ENCODE peak calls at places on chromosomes 1 and 21, in six cellular contexts. A is SJSA1, Z is A172, R is GF-D8, Y is HL-60, I is stomach. K is an unnamed sample.

GRCh38 chr1:98704474-98704873 is 43.0 kb downstream of the SNX7 start:
- DNase-seq in Y (no peak), R (no peak), A (peak), Z (no peak), I (no peak), K (no peak)

GRCh38 chr1:202661136-202661845 is 49.0 kb downstream of the SYT2 start:
- DNase-seq in A (no peak), I (no peak), Z (peak), Y (peak), R (no peak), K (no peak)

GRCh38 chr1:43978264-43978550 is 803 bp upstream of the B4GALT2 start:
- DNase-seq in A (no peak), Z (no peak), Y (peak), I (no peak), R (no peak), K (no peak)

GRCh38 chr1:232139444-232139843 is 490.5 kb downstream of the SIPA1L2 start:
- DNase-seq in I (no peak), R (no peak), Y (no peak), Z (no peak), A (no peak), K (no peak)

GRCh38 chr1:84998642-84999280 is 1.8 kb upstream of the MCOLN2 start:
- DNase-seq in Y (peak), I (peak), R (no peak), Z (no peak), A (no peak), K (no peak)

GRCh38 chr21:46597031-46597430 is 7.9 kb downstream of the S100B start:
- DNase-seq in I (no peak), R (no peak), A (no peak), Y (no peak), Z (no peak), K (no peak)

GRCh38 chr1:36156329-36157114 is 562 bp downstream of the MAP7D1 start:
- DNase-seq in R (no peak), Y (peak), I (peak), Z (peak), A (peak), K (peak)

GRCh38 chr1:85289207-85289847 is 12.9 kb upstream of the BCL10 start:
- DNase-seq in R (no peak), A (peak), I (peak), Z (peak), Y (no peak), K (no peak)

GRCh38 chr21:34878940-34879339 is 170.2 kb downstream of the RUNX1 start:
- DNase-seq in I (no peak), R (no peak), A (peak), Z (no peak), Y (no peak), K (no peak)

GRCh38 chr1:13823936-13824335 is 123.9 kb downstream of the PRDM2 start:
- DNase-seq in A (peak), R (no peak), I (no peak), Y (no peak), Z (no peak), K (no peak)

GRCh38 chr1:173869108-173869359 is 854 bp downstream of the ZBTB37 start:
- DNase-seq in R (no peak), I (no peak), A (no peak), Y (peak), Z (no peak), K (no peak)

GRCh38 chr1:170176772-170177171 is 31.0 kb downstream of the NTMT2 start:
- DNase-seq in A (no peak), Y (no peak), R (no peak), I (no peak), Z (no peak), K (no peak)

GRCh38 chr21:42939581-42940413 is 14.4 kb upstream of the ERVH48-1 start:
- DNase-seq in Y (peak), A (peak), R (peak), Z (peak), I (peak), K (peak)

GRCh38 chr21:37525810-37526209 is 159.2 kb downstream of the DYRK1A start:
- DNase-seq in Y (no peak), R (no peak), A (no peak), Z (no peak), I (no peak), K (no peak)

GRCh38 chr1:213014642-213015041 is 1.0 kb downstream of the ANGEL2 start:
- DNase-seq in Y (peak), R (peak), I (no peak), A (no peak), Z (peak), K (no peak)

GRCh38 chr1:186864296-186864695 is 35.5 kb downstream of the PLA2G4A start:
- DNase-seq in Y (no peak), I (no peak), A (no peak), R (no peak), Z (no peak), K (no peak)

GRCh38 chr1:26697978-26698849 is 2.4 kb downstream of the ARID1A start:
- DNase-seq in A (peak), R (peak), Y (peak), I (peak), Z (peak), K (peak)

K was measured in uterus.